ENCODE peak calls at places on chromosomes 4 and X, in seven cellular contexts. D is RWPE2, J is astrocyte, K is suprapubic skin, F is right lobe of liver, O is tibial artery, S is ovary. V is an unnamed sample.
A peak's percentile ranks its signal among the peaks of the same experiment; 100 is the strongest.

GRCh38 chr4:153611679-153612078 is 72.4 kb upstream of the TLR2 start:
- DNase-seq in D (no peak), J (peak; percentile 33), K (no peak), F (no peak), O (no peak), S (no peak), V (no peak)

GRCh38 chr4:6674500-6675149 is 19.1 kb upstream of the S100P start:
- DNase-seq in D (no peak), J (no peak), K (no peak), F (no peak), O (no peak), S (no peak), V (no peak)

GRCh38 chrX:129035180-129035579 is 488.1 kb downstream of the SMARCA1 start:
- DNase-seq in D (no peak), J (no peak), K (no peak), F (no peak), O (no peak), S (no peak), V (no peak)

GRCh38 chr4:140237616-140238352 is 83.8 kb upstream of the MAML3 start:
- DNase-seq in D (no peak), J (peak; percentile 93), K (peak; percentile 85), F (peak; percentile 57), O (peak; percentile 83), S (peak; percentile 71), V (peak; percentile 76)

GRCh38 chrX:69133561-69134542 is 31.4 kb downstream of the PJA1 start:
- DNase-seq in D (no peak), J (peak; percentile 69), K (no peak), F (no peak), O (no peak), S (no peak), V (no peak)

GRCh38 chr4:25896782-25897539 is 17.1 kb upstream of the SMIM20 start:
- DNase-seq in D (no peak), J (no peak), K (no peak), F (no peak), O (no peak), S (no peak), V (no peak)

GRCh38 chr4:8127051-8127798 is 31.4 kb downstream of the ABLIM2 start:
- DNase-seq in D (no peak), J (no peak), K (no peak), F (no peak), O (no peak), S (no peak), V (no peak)

GRCh38 chr4:102867278-102868152 is 1.3 kb upstream of the CISD2 start:
- DNase-seq in D (no peak), J (no peak), K (no peak), F (no peak), O (no peak), S (no peak), V (no peak)

GRCh38 chr4:16764622-16765021 is 133.8 kb downstream of the LDB2 start:
- DNase-seq in D (no peak), J (no peak), K (no peak), F (peak; percentile 27), O (no peak), S (no peak), V (no peak)

GRCh38 chrX:9646471-9647038 is 119.1 kb downstream of the GPR143 start:
- DNase-seq in D (no peak), J (peak; percentile 42), K (no peak), F (no peak), O (no peak), S (no peak), V (no peak)

GRCh38 chr4:145861331-145862318 is 77.0 kb downstream of the ZNF827 start:
- DNase-seq in D (no peak), J (peak; percentile 66), K (no peak), F (no peak), O (no peak), S (no peak), V (peak; percentile 61)

GRCh38 chrX:113275769-113276168 is 435.1 kb upstream of the AMOT start:
- DNase-seq in D (no peak), J (no peak), K (no peak), F (no peak), O (no peak), S (no peak), V (no peak)

GRCh38 chrX:10157545-10157944 is 770 bp downstream of the CLCN4 start:
- DNase-seq in D (no peak), J (peak; percentile 56), K (no peak), F (no peak), O (no peak), S (no peak), V (no peak)

GRCh38 chr4:149047368-149047767 is 605.2 kb upstream of the NR3C2 start:
- DNase-seq in D (no peak), J (peak; percentile 58), K (no peak), F (no peak), O (no peak), S (no peak), V (no peak)

GRCh38 chr4:152485726-152486276 is 50.1 kb downstream of the FBXW7 start:
- DNase-seq in D (no peak), J (peak; percentile 95), K (no peak), F (no peak), O (no peak), S (no peak), V (no peak)

GRCh38 chrX:8237718-8238117 is 66.7 kb upstream of the VCX2 start:
- DNase-seq in D (no peak), J (no peak), K (no peak), F (no peak), O (no peak), S (no peak), V (no peak)

GRCh38 chr4:153083447-153083921 is 120.8 kb upstream of the TRIM2 start:
- DNase-seq in D (no peak), J (peak; percentile 60), K (no peak), F (peak; percentile 43), O (no peak), S (peak; percentile 34), V (no peak)

GRCh38 chr4:62644372-62644771 is 1444.2 kb downstream of the ADGRL3 start:
- DNase-seq in D (no peak), J (peak; percentile 0), K (no peak), F (no peak), O (no peak), S (no peak), V (no peak)

GRCh38 chrX:154097003-154097596 is 417 bp downstream of the MECP2 start:
- DNase-seq in D (no peak), J (peak; percentile 27), K (peak; percentile 83), F (peak; percentile 75), O (peak; percentile 65), S (peak; percentile 84), V (peak; percentile 76)

GRCh38 chr4:40003986-40004385 is 26.3 kb upstream of the PDS5A start:
- DNase-seq in D (no peak), J (peak; percentile 51), K (no peak), F (no peak), O (no peak), S (no peak), V (no peak)

GRCh38 chr4:184115399-184115798 is 102.3 kb downstream of the ENPP6 start:
- DNase-seq in D (no peak), J (no peak), K (peak; percentile 18), F (no peak), O (no peak), S (no peak), V (no peak)
- H3K27me3 ChIP-seq in D (no peaks in the 10 kb centered on the region), J (no peaks in the 10 kb centered on the region), K (peaks cover 5% of the 10 kb centered on the region), F (no peaks in the 10 kb centered on the region), O (peaks cover 8% of the 10 kb centered on the region), S (no peaks in the 10 kb centered on the region), V (no peaks in the 10 kb centered on the region)

GRCh38 chr4:77002721-77003120 is 53.2 kb downstream of the SEPTIN11 start:
- DNase-seq in D (no peak), J (no peak), K (no peak), F (no peak), O (no peak), S (no peak), V (no peak)
- H3K4me1 ChIP-seq in D (peaks cover 20% of the 10 kb centered on the region), J (peaks cover 40% of the 10 kb centered on the region), K (peaks cover 27% of the 10 kb centered on the region), F (no peaks in the 10 kb centered on the region), O (peaks cover 31% of the 10 kb centered on the region), S (no peaks in the 10 kb centered on the region), V (peaks cover 36% of the 10 kb centered on the region)

DNA sequence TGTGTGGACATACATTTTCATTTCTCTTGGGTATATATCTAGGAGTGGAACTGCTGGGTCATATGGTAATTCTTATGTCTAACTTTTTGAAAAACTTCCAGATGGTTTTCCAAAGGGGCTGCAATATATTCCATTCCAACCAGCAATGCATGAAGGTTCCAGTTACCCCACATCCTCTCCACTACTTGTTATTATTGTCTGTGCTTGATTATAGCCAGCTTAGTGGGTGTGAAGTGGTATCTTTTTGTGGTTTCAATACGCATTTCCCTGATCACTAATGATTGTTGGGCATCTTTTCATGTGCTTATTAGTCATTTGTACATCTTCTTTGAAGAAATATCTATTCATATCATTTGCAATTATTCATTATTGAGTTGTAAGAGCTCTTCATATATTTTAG is 31.5 kb upstream of the S100G start:
- DNase-seq in D (no peak), J (no peak), K (no peak), F (no peak), O (no peak), S (no peak), V (no peak)
- H3K36me3 ChIP-seq in D (no peaks in the 10 kb centered on the region), J (no peaks in the 10 kb centered on the region), K (no peaks in the 10 kb centered on the region), F (no peaks in the 10 kb centered on the region), O (peaks cover 8% of the 10 kb centered on the region), S (no peaks in the 10 kb centered on the region), V (peaks cover 5% of the 10 kb centered on the region)

GRCh38 chr4:133148690-133149363 is at the start of gene PCDH10:
- DNase-seq in D (peak; percentile 89), J (peak; percentile 90), K (peak; percentile 84), F (peak; percentile 82), O (peak; percentile 85), S (peak; percentile 94), V (peak; percentile 81)

GRCh38 chr4:133149364-133149695 is 236 bp downstream of the PCDH10 start:
- DNase-seq in D (no peak), J (no peak), K (no peak), F (no peak), O (no peak), S (no peak), V (no peak)

GRCh38 chr4:133147365-133147821 is 1.7 kb upstream of the PCDH10 start:
- DNase-seq in D (no peak), J (no peak), K (no peak), F (no peak), O (no peak), S (peak; percentile 22), V (no peak)

GRCh38 chr4:133146574-133147198 is 2.4 kb upstream of the PCDH10 start:
- DNase-seq in D (no peak), J (peak; percentile 36), K (no peak), F (no peak), O (no peak), S (peak; percentile 56), V (no peak)

GRCh38 chr4:133147922-133148689 is 988 bp upstream of the PCDH10 start:
- DNase-seq in D (no peak), J (peak; percentile 70), K (no peak), F (no peak), O (no peak), S (peak; percentile 42), V (no peak)
- H3K27me3 ChIP-seq in D (peaks cover 96% of the 10 kb centered on the region), J (no peaks in the 10 kb centered on the region), K (peaks cover 82% of the 10 kb centered on the region), F (no peaks in the 10 kb centered on the region), O (peaks cover 4% of the 10 kb centered on the region), S (no peaks in the 10 kb centered on the region), V (peaks cover 59% of the 10 kb centered on the region)